ENCODE peak calls at places on chromosomes 13 and 19, in ten cellular contexts. One of them, this sample, is unnamed.

GRCh38 chr13:40406405-40407138 is 259.9 kb downstream of the FOXO1 start:
- DNase-seq in SW 1271: no peak
- DNase-seq in neural progenitor cell: no peak
- DNase-seq in T-helper 2 cell: no peak
- DNase-seq in left colon: no peak
- DNase-seq in CD4-positive, alpha-beta T cell: no peak
- DNase-seq in NCI-H345: no peak
- DNase-seq in AG09319: no peak
- DNase-seq in HT1080: peak; percentile 78
- DNase-seq in activated gamma-delta T cell treated with anti-CD3 and anti-CD28 coated beads, Interleukin-2, amount 50 U/mL, for 16 hours: no peak
- DNase-seq in this sample: no peak

GRCh38 chr19:49862411-49863253 is 4.7 kb downstream of the PNKP start:
- DNase-seq in SW 1271: no peak
- DNase-seq in neural progenitor cell: peak; percentile 52
- DNase-seq in T-helper 2 cell: no peak
- DNase-seq in left colon: peak; percentile 27
- DNase-seq in CD4-positive, alpha-beta T cell: no peak
- DNase-seq in NCI-H345: no peak
- DNase-seq in AG09319: no peak
- DNase-seq in HT1080: no peak
- DNase-seq in activated gamma-delta T cell treated with anti-CD3 and anti-CD28 coated beads, Interleukin-2, amount 50 U/mL, for 16 hours: no peak
- DNase-seq in this sample: no peak

GRCh38 chr13:44243198-44243852 is 130.3 kb upstream of the SERP2 start:
- DNase-seq in SW 1271: no peak
- DNase-seq in neural progenitor cell: peak; percentile 59
- DNase-seq in T-helper 2 cell: no peak
- DNase-seq in left colon: no peak
- DNase-seq in CD4-positive, alpha-beta T cell: no peak
- DNase-seq in NCI-H345: no peak
- DNase-seq in AG09319: no peak
- DNase-seq in HT1080: peak; percentile 100
- DNase-seq in activated gamma-delta T cell treated with anti-CD3 and anti-CD28 coated beads, Interleukin-2, amount 50 U/mL, for 16 hours: no peak
- DNase-seq in this sample: peak; percentile 20

GRCh38 chr19:35109395-35110112 is 6.1 kb upstream of the FXYD3 start:
- DNase-seq in SW 1271: no peak
- DNase-seq in neural progenitor cell: peak; percentile 23
- DNase-seq in T-helper 2 cell: no peak
- DNase-seq in left colon: peak; percentile 69
- DNase-seq in CD4-positive, alpha-beta T cell: no peak
- DNase-seq in NCI-H345: no peak
- DNase-seq in AG09319: no peak
- DNase-seq in HT1080: peak; percentile 68
- DNase-seq in activated gamma-delta T cell treated with anti-CD3 and anti-CD28 coated beads, Interleukin-2, amount 50 U/mL, for 16 hours: no peak
- DNase-seq in this sample: no peak

GRCh38 chr13:21014666-21015170 is 46.7 kb downstream of the LATS2 start:
- DNase-seq in SW 1271: no peak
- DNase-seq in neural progenitor cell: no peak
- DNase-seq in T-helper 2 cell: no peak
- DNase-seq in left colon: no peak
- DNase-seq in CD4-positive, alpha-beta T cell: no peak
- DNase-seq in NCI-H345: no peak
- DNase-seq in AG09319: peak; percentile 80
- DNase-seq in HT1080: peak; percentile 68
- DNase-seq in activated gamma-delta T cell treated with anti-CD3 and anti-CD28 coated beads, Interleukin-2, amount 50 U/mL, for 16 hours: no peak
- DNase-seq in this sample: no peak

GRCh38 chr13:73073050-73073449 is 14.2 kb downstream of the KLF5 start:
- DNase-seq in SW 1271: no peak
- DNase-seq in neural progenitor cell: no peak
- DNase-seq in T-helper 2 cell: no peak
- DNase-seq in left colon: no peak
- DNase-seq in CD4-positive, alpha-beta T cell: no peak
- DNase-seq in NCI-H345: no peak
- DNase-seq in AG09319: no peak
- DNase-seq in HT1080: no peak
- DNase-seq in activated gamma-delta T cell treated with anti-CD3 and anti-CD28 coated beads, Interleukin-2, amount 50 U/mL, for 16 hours: no peak
- DNase-seq in this sample: no peak

GRCh38 chr19:40416918-40417713 is 3.9 kb upstream of the PRX start:
- DNase-seq in SW 1271: peak; percentile 75
- DNase-seq in neural progenitor cell: no peak
- DNase-seq in T-helper 2 cell: no peak
- DNase-seq in left colon: no peak
- DNase-seq in CD4-positive, alpha-beta T cell: no peak
- DNase-seq in NCI-H345: no peak
- DNase-seq in AG09319: no peak
- DNase-seq in HT1080: peak; percentile 63
- DNase-seq in activated gamma-delta T cell treated with anti-CD3 and anti-CD28 coated beads, Interleukin-2, amount 50 U/mL, for 16 hours: no peak
- DNase-seq in this sample: no peak

GRCh38 chr13:33281951-33282595 is 3.5 kb downstream of the STARD13 start:
- DNase-seq in SW 1271: peak; percentile 70
- DNase-seq in neural progenitor cell: no peak
- DNase-seq in T-helper 2 cell: no peak
- DNase-seq in left colon: no peak
- DNase-seq in CD4-positive, alpha-beta T cell: no peak
- DNase-seq in NCI-H345: no peak
- DNase-seq in AG09319: no peak
- DNase-seq in HT1080: peak; percentile 87
- DNase-seq in activated gamma-delta T cell treated with anti-CD3 and anti-CD28 coated beads, Interleukin-2, amount 50 U/mL, for 16 hours: no peak
- DNase-seq in this sample: no peak

GRCh38 chr13:110518150-110518525 is 43.4 kb downstream of the RAB20 start:
- DNase-seq in SW 1271: no peak
- DNase-seq in neural progenitor cell: no peak
- DNase-seq in T-helper 2 cell: no peak
- DNase-seq in left colon: no peak
- DNase-seq in CD4-positive, alpha-beta T cell: no peak
- DNase-seq in NCI-H345: no peak
- DNase-seq in AG09319: no peak
- DNase-seq in HT1080: no peak
- DNase-seq in activated gamma-delta T cell treated with anti-CD3 and anti-CD28 coated beads, Interleukin-2, amount 50 U/mL, for 16 hours: no peak
- DNase-seq in this sample: no peak

GRCh38 chr19:18194554-18195238 is 1.7 kb downstream of the MPV17L2 start:
- DNase-seq in SW 1271: peak; percentile 15
- DNase-seq in neural progenitor cell: peak; percentile 58
- DNase-seq in T-helper 2 cell: no peak
- DNase-seq in left colon: peak; percentile 66
- DNase-seq in CD4-positive, alpha-beta T cell: peak; percentile 18
- DNase-seq in NCI-H345: no peak
- DNase-seq in AG09319: no peak
- DNase-seq in HT1080: no peak
- DNase-seq in activated gamma-delta T cell treated with anti-CD3 and anti-CD28 coated beads, Interleukin-2, amount 50 U/mL, for 16 hours: no peak
- DNase-seq in this sample: peak; percentile 74

GRCh38 chr19:18298601-18299000 is 17.2 kb upstream of the JUND start:
- DNase-seq in SW 1271: no peak
- DNase-seq in neural progenitor cell: no peak
- DNase-seq in T-helper 2 cell: no peak
- DNase-seq in left colon: no peak
- DNase-seq in CD4-positive, alpha-beta T cell: no peak
- DNase-seq in NCI-H345: no peak
- DNase-seq in AG09319: no peak
- DNase-seq in HT1080: no peak
- DNase-seq in activated gamma-delta T cell treated with anti-CD3 and anti-CD28 coated beads, Interleukin-2, amount 50 U/mL, for 16 hours: no peak
- DNase-seq in this sample: no peak

GRCh38 chr19:23698711-23699520 is 11.9 kb upstream of the ZNF675 start:
- DNase-seq in SW 1271: no peak
- DNase-seq in neural progenitor cell: no peak
- DNase-seq in T-helper 2 cell: no peak
- DNase-seq in left colon: peak; percentile 38
- DNase-seq in CD4-positive, alpha-beta T cell: no peak
- DNase-seq in NCI-H345: peak; percentile 54
- DNase-seq in AG09319: no peak
- DNase-seq in HT1080: peak; percentile 6
- DNase-seq in activated gamma-delta T cell treated with anti-CD3 and anti-CD28 coated beads, Interleukin-2, amount 50 U/mL, for 16 hours: no peak
- DNase-seq in this sample: no peak

GRCh38 chr19:6753178-6754031 is 13.8 kb downstream of the SH2D3A start:
- DNase-seq in SW 1271: peak; percentile 36
- DNase-seq in neural progenitor cell: peak; percentile 97
- DNase-seq in T-helper 2 cell: peak; percentile 74
- DNase-seq in left colon: peak; percentile 94
- DNase-seq in CD4-positive, alpha-beta T cell: peak; percentile 62
- DNase-seq in NCI-H345: no peak
- DNase-seq in AG09319: no peak
- DNase-seq in HT1080: no peak
- DNase-seq in activated gamma-delta T cell treated with anti-CD3 and anti-CD28 coated beads, Interleukin-2, amount 50 U/mL, for 16 hours: peak; percentile 60
- DNase-seq in this sample: peak; percentile 86

GRCh38 chr19:4077800-4078683 is 11.3 kb upstream of the ZBTB7A start:
- DNase-seq in SW 1271: no peak
- DNase-seq in neural progenitor cell: no peak
- DNase-seq in T-helper 2 cell: no peak
- DNase-seq in left colon: peak; percentile 80
- DNase-seq in CD4-positive, alpha-beta T cell: peak; percentile 42
- DNase-seq in NCI-H345: no peak
- DNase-seq in AG09319: no peak
- DNase-seq in HT1080: no peak
- DNase-seq in activated gamma-delta T cell treated with anti-CD3 and anti-CD28 coated beads, Interleukin-2, amount 50 U/mL, for 16 hours: no peak
- DNase-seq in this sample: peak; percentile 39

GRCh38 chr13:102405499-102406079 is 3.7 kb upstream of the FGF14 start:
- DNase-seq in SW 1271: no peak
- DNase-seq in neural progenitor cell: peak; percentile 81
- DNase-seq in T-helper 2 cell: no peak
- DNase-seq in left colon: no peak
- DNase-seq in CD4-positive, alpha-beta T cell: no peak
- DNase-seq in NCI-H345: no peak
- DNase-seq in AG09319: no peak
- DNase-seq in HT1080: peak; percentile 30
- DNase-seq in activated gamma-delta T cell treated with anti-CD3 and anti-CD28 coated beads, Interleukin-2, amount 50 U/mL, for 16 hours: no peak
- DNase-seq in this sample: no peak

GRCh38 chr19:13974073-13974472 is 21.8 kb downstream of the DCAF15 start:
- DNase-seq in SW 1271: peak; percentile 43
- DNase-seq in neural progenitor cell: peak; percentile 82
- DNase-seq in T-helper 2 cell: peak; percentile 29
- DNase-seq in left colon: no peak
- DNase-seq in CD4-positive, alpha-beta T cell: peak; percentile 43
- DNase-seq in NCI-H345: no peak
- DNase-seq in AG09319: no peak
- DNase-seq in HT1080: no peak
- DNase-seq in activated gamma-delta T cell treated with anti-CD3 and anti-CD28 coated beads, Interleukin-2, amount 50 U/mL, for 16 hours: no peak
- DNase-seq in this sample: no peak

GRCh38 chr13:76161143-76161542 is 525.0 kb downstream of the LMO7 start:
- DNase-seq in SW 1271: no peak
- DNase-seq in neural progenitor cell: no peak
- DNase-seq in T-helper 2 cell: no peak
- DNase-seq in left colon: no peak
- DNase-seq in CD4-positive, alpha-beta T cell: no peak
- DNase-seq in NCI-H345: no peak
- DNase-seq in AG09319: no peak
- DNase-seq in HT1080: no peak
- DNase-seq in activated gamma-delta T cell treated with anti-CD3 and anti-CD28 coated beads, Interleukin-2, amount 50 U/mL, for 16 hours: no peak
- DNase-seq in this sample: no peak

GRCh38 chr19:10977773-10978155 is 16.9 kb downstream of the SMARCA4 start:
- DNase-seq in SW 1271: no peak
- DNase-seq in neural progenitor cell: no peak
- DNase-seq in T-helper 2 cell: no peak
- DNase-seq in left colon: no peak
- DNase-seq in CD4-positive, alpha-beta T cell: no peak
- DNase-seq in NCI-H345: no peak
- DNase-seq in AG09319: no peak
- DNase-seq in HT1080: no peak
- DNase-seq in activated gamma-delta T cell treated with anti-CD3 and anti-CD28 coated beads, Interleukin-2, amount 50 U/mL, for 16 hours: no peak
- DNase-seq in this sample: no peak

GRCh38 chr13:52974711-52975110 is 53.9 kb upstream of the OLFM4 start:
- DNase-seq in SW 1271: no peak
- DNase-seq in neural progenitor cell: no peak
- DNase-seq in T-helper 2 cell: no peak
- DNase-seq in left colon: no peak
- DNase-seq in CD4-positive, alpha-beta T cell: no peak
- DNase-seq in NCI-H345: no peak
- DNase-seq in AG09319: no peak
- DNase-seq in HT1080: no peak
- DNase-seq in activated gamma-delta T cell treated with anti-CD3 and anti-CD28 coated beads, Interleukin-2, amount 50 U/mL, for 16 hours: no peak
- DNase-seq in this sample: no peak

GRCh38 chr13:112645327-112645914 is 44.4 kb upstream of the ATP11A start:
- DNase-seq in SW 1271: no peak
- DNase-seq in neural progenitor cell: no peak
- DNase-seq in T-helper 2 cell: no peak
- DNase-seq in left colon: no peak
- DNase-seq in CD4-positive, alpha-beta T cell: no peak
- DNase-seq in NCI-H345: no peak
- DNase-seq in AG09319: no peak
- DNase-seq in HT1080: no peak
- DNase-seq in activated gamma-delta T cell treated with anti-CD3 and anti-CD28 coated beads, Interleukin-2, amount 50 U/mL, for 16 hours: no peak
- DNase-seq in this sample: no peak

GRCh38 chr13:114142137-114142550 is 9.7 kb upstream of the RASA3 start:
- DNase-seq in SW 1271: no peak
- DNase-seq in neural progenitor cell: no peak
- DNase-seq in T-helper 2 cell: no peak
- DNase-seq in left colon: no peak
- DNase-seq in CD4-positive, alpha-beta T cell: no peak
- DNase-seq in NCI-H345: no peak
- DNase-seq in AG09319: no peak
- DNase-seq in HT1080: no peak
- DNase-seq in activated gamma-delta T cell treated with anti-CD3 and anti-CD28 coated beads, Interleukin-2, amount 50 U/mL, for 16 hours: no peak
- DNase-seq in this sample: no peak